ENCODE peak calls at places on chromosomes 3 and 15, in seven cellular contexts. One of them, this sample, is unnamed.

GRCh38 chr3:60185161-60185560 is 1066.1 kb downstream of the FHIT start:
- DNase-seq in NCI-H1092 treated with DMSO at 0.1 percent for 48 hours: no peak
- DNase-seq in psoas muscle: no peak
- DNase-seq in NCI-H524: no peak
- DNase-seq in kidney epithelial cell: no peak
- DNase-seq in T-cell: no peak
- DNase-seq in mucosa of descending colon: no peak
- DNase-seq in this sample: no peak

GRCh38 chr3:49703443-49703927 is 14.1 kb downstream of the RNF123 start:
- DNase-seq in NCI-H1092 treated with DMSO at 0.1 percent for 48 hours: peak; percentile 27
- DNase-seq in NCI-H524: peak; percentile 62
- DNase-seq in psoas muscle: peak; percentile 63
- DNase-seq in mucosa of descending colon: no peak
- DNase-seq in kidney epithelial cell: no peak
- DNase-seq in T-cell: peak; percentile 64
- DNase-seq in this sample: peak; percentile 53

GRCh38 chr3:107242579-107242978 is 134.7 kb upstream of the CCDC54 start:
- DNase-seq in NCI-H524: peak; percentile 59
- DNase-seq in T-cell: no peak
- DNase-seq in mucosa of descending colon: no peak
- DNase-seq in psoas muscle: no peak
- DNase-seq in NCI-H1092 treated with DMSO at 0.1 percent for 48 hours: no peak
- DNase-seq in kidney epithelial cell: no peak
- DNase-seq in this sample: no peak

GRCh38 chr3:129226374-129226773 is 23.0 kb upstream of the COPG1 start:
- DNase-seq in NCI-H524: no peak
- DNase-seq in kidney epithelial cell: no peak
- DNase-seq in psoas muscle: peak; percentile 91
- DNase-seq in T-cell: no peak
- DNase-seq in NCI-H1092 treated with DMSO at 0.1 percent for 48 hours: no peak
- DNase-seq in mucosa of descending colon: peak; percentile 83
- DNase-seq in this sample: no peak

GRCh38 chr15:78085928-78086327 is 6.4 kb upstream of the SH2D7 start:
- DNase-seq in T-cell: no peak
- DNase-seq in NCI-H1092 treated with DMSO at 0.1 percent for 48 hours: no peak
- DNase-seq in mucosa of descending colon: no peak
- DNase-seq in kidney epithelial cell: no peak
- DNase-seq in psoas muscle: no peak
- DNase-seq in NCI-H524: no peak
- DNase-seq in this sample: no peak

GRCh38 chr3:141328286-141329166 is 39.8 kb upstream of the ZBTB38 start:
- DNase-seq in mucosa of descending colon: no peak
- DNase-seq in NCI-H524: no peak
- DNase-seq in T-cell: no peak
- DNase-seq in kidney epithelial cell: no peak
- DNase-seq in psoas muscle: no peak
- DNase-seq in NCI-H1092 treated with DMSO at 0.1 percent for 48 hours: no peak
- DNase-seq in this sample: no peak

GRCh38 chr3:162400697-162401096 is 904.1 kb downstream of the OTOL1 start:
- DNase-seq in NCI-H524: peak; percentile 8
- DNase-seq in kidney epithelial cell: no peak
- DNase-seq in mucosa of descending colon: no peak
- DNase-seq in T-cell: no peak
- DNase-seq in psoas muscle: no peak
- DNase-seq in NCI-H1092 treated with DMSO at 0.1 percent for 48 hours: no peak
- DNase-seq in this sample: no peak

GRCh38 chr3:23760871-23761373 is 44.8 kb upstream of the UBE2E1 start:
- DNase-seq in mucosa of descending colon: no peak
- DNase-seq in NCI-H1092 treated with DMSO at 0.1 percent for 48 hours: no peak
- DNase-seq in T-cell: no peak
- DNase-seq in kidney epithelial cell: no peak
- DNase-seq in psoas muscle: no peak
- DNase-seq in NCI-H524: no peak
- DNase-seq in this sample: no peak

GRCh38 chr15:96285715-96286367 is 44.7 kb upstream of the NR2F2 start:
- DNase-seq in NCI-H524: no peak
- DNase-seq in T-cell: no peak
- DNase-seq in psoas muscle: peak; percentile 32
- DNase-seq in mucosa of descending colon: no peak
- DNase-seq in kidney epithelial cell: no peak
- DNase-seq in NCI-H1092 treated with DMSO at 0.1 percent for 48 hours: no peak
- DNase-seq in this sample: no peak